ENCODE peak calls at places on chromosomes 13 and 19, in four cellular contexts. T is choroid plexus epithelial cell; L is left lung; U is stimulated activated CD4-positive, alpha-beta T cell treated with anti-CD3 and anti-CD28 coated beads, Interleukin-15, amount 100 ng/mL, for 1 hour. W is an unnamed sample.

GRCh38 chr19:16536130-16536529 is 6.1 kb downstream of the CHERP start:
- DNase-seq in L (no peak), T (no peak), U (no peak), W (no peak)

GRCh38 chr13:24307211-24308067 is 1.9 kb upstream of the C1QTNF9 start:
- DNase-seq in L (peak; percentile 76), U (no peak), T (no peak), W (no peak)

GRCh38 chr13:43298799-43299198 is 275.4 kb downstream of the DNAJC15 start:
- DNase-seq in U (no peak), T (no peak), L (no peak), W (no peak)

GRCh38 chr19:45879055-45879454 is 6.9 kb downstream of the IRF2BP1 start:
- DNase-seq in T (no peak), U (no peak), L (no peak), W (no peak)

GRCh38 chr19:14433454-14434156 is 499 bp downstream of the PKN1 start:
- DNase-seq in L (no peak), T (no peak), U (no peak), W (no peak)

GRCh38 chr13:99380921-99381645 is 73.9 kb upstream of the GPR183 start:
- DNase-seq in T (no peak), U (no peak), L (no peak), W (no peak)

GRCh38 chr19:55486043-55486970 is 1.3 kb downstream of the NAT14 start:
- DNase-seq in U (no peak), L (no peak), T (no peak), W (no peak)

GRCh38 chr19:17948474-17948966 is 15.7 kb downstream of the CCDC124 start:
- DNase-seq in U (no peak), T (no peak), L (no peak), W (no peak)

GRCh38 chr13:24053505-24054251 is 106.8 kb upstream of the SPATA13 start:
- DNase-seq in U (peak; percentile 29), T (peak; percentile 81), L (no peak), W (no peak)

GRCh38 chr19:42277821-42278809 is 9.1 kb downstream of the CIC start:
- DNase-seq in L (no peak), T (no peak), U (no peak), W (no peak)

GRCh38 chr19:47781590-47782318 is 3.3 kb downstream of the SELENOW start:
- DNase-seq in U (no peak), L (no peak), T (peak; percentile 38), W (no peak)

GRCh38 chr13:27960362-27961226 is 8.5 kb downstream of the CDX2 start:
- DNase-seq in T (peak; percentile 43), L (no peak), U (no peak), W (peak; percentile 40)

GRCh38 chr13:110925023-110925608 is 10.2 kb upstream of the ANKRD10 start:
- DNase-seq in U (no peak), L (no peak), T (peak; percentile 26), W (no peak)

GRCh38 chr13:28002886-28003698 is 14.6 kb upstream of the URAD start:
- DNase-seq in U (no peak), L (no peak), T (no peak), W (no peak)

GRCh38 chr13:25901460-25902376 is 150.1 kb downstream of the SHISA2 start:
- DNase-seq in U (no peak), L (no peak), T (peak; percentile 96), W (no peak)

GRCh38 chr13:70959376-70959775 is 851.1 kb upstream of the KLHL1 start:
- DNase-seq in T (peak; percentile 2), L (no peak), U (no peak), W (no peak)

GRCh38 chr19:45473366-45474190 is 5.8 kb downstream of the FOSB start:
- DNase-seq in U (peak; percentile 17), T (no peak), L (no peak), W (no peak)

GRCh38 chr13:90453342-90453741 is 894.1 kb upstream of the MIR17HG start:
- DNase-seq in U (no peak), L (no peak), T (no peak), W (no peak)

GRCh38 chr19:46678110-46678732 is 17.2 kb upstream of the DACT3 start:
- DNase-seq in U (peak; percentile 26), L (no peak), T (no peak), W (no peak)

GRCh38 chr19:56105090-56105701 is 15.9 kb downstream of the ZNF787 start:
- DNase-seq in T (peak; percentile 75), U (no peak), L (peak; percentile 84), W (no peak)

GRCh38 chr13:20514866-20515265 is 10.8 kb downstream of the CRYL1 start:
- DNase-seq in T (no peak), U (no peak), L (no peak), W (no peak)

GRCh38 chr19:49331616-49332055 is 3.6 kb upstream of the CD37 start:
- DNase-seq in U (peak; percentile 29), T (peak; percentile 83), L (peak; percentile 59), W (peak; percentile 37)

GRCh38 chr19:16324384-16325160 is at the start of gene KLF2:
- DNase-seq in U (peak; percentile 95), T (peak; percentile 92), L (peak; percentile 95), W (no peak)

GRCh38 chr19:56966697-56967299 is 126.3 kb upstream of the PEG3 start:
- DNase-seq in L (no peak), T (no peak), U (no peak), W (no peak)

GRCh38 chr19:10724573-10725071 is 6.7 kb downstream of the DNM2 start:
- DNase-seq in L (no peak), U (no peak), T (peak; percentile 19), W (no peak)

GRCh38 chr13:35475131-35475959 is 1.1 kb downstream of the MAB21L1 start:
- DNase-seq in U (no peak), L (no peak), T (peak; percentile 29), W (no peak)

GRCh38 chr13:48116808-48117207 is 21.9 kb upstream of the MED4 start:
- DNase-seq in L (no peak), U (no peak), T (no peak), W (no peak)

GRCh38 chr13:75494491-75494890 is 12.5 kb upstream of the TBC1D4 start:
- DNase-seq in T (peak; percentile 49), U (no peak), L (no peak), W (no peak)

GRCh38 chr13:77048592-77048991 is 21.6 kb upstream of the FBXL3 start:
- DNase-seq in L (no peak), T (peak; percentile 13), U (no peak), W (no peak)

GRCh38 chr13:98285317-98285716 is 108.2 kb upstream of the RNF113B start:
- DNase-seq in L (no peak), U (no peak), T (peak; percentile 37), W (no peak)

GRCh38 chr19:42005504-42005903 is 11.5 kb upstream of the ATP1A3 start:
- DNase-seq in L (no peak), U (no peak), T (no peak), W (no peak)

GRCh38 chr19:41811036-41811435 is 14.6 kb downstream of the CEACAM3 start:
- DNase-seq in L (peak; percentile 70), T (no peak), U (no peak), W (peak; percentile 64)

GRCh38 chr13:60520902-60521563 is 124.0 kb downstream of the TDRD3 start:
- DNase-seq in U (no peak), L (no peak), T (no peak), W (no peak)

GRCh38 chr13:106378263-106378662 is 157.2 kb downstream of the EFNB2 start:
- DNase-seq in U (no peak), L (no peak), T (no peak), W (no peak)

W was measured in SIG-M5.